ENCODE peak calls at places on chromosome 13, in eight cellular contexts. P is mesothelial cell of epicardium, D is hepatocyte, Z is BJ, J is left lung, U is OCI-LY7, M is neural crest cell, T is heart left ventricle. L is an unnamed sample.

GRCh38 chr13:73876323-73876722 is 257.9 kb downstream of the KLF12 start:
- DNase-seq in P (no peak), D (no peak), Z (no peak), J (no peak), U (no peak), M (no peak), T (no peak), L (no peak)

GRCh38 chr13:40494513-40494912 is 171.9 kb downstream of the FOXO1 start:
- DNase-seq in P (no peak), D (no peak), Z (no peak), J (no peak), U (peak), M (no peak), T (no peak), L (no peak)

GRCh38 chr13:42876810-42877550 is 95.6 kb downstream of the FAM216B start:
- DNase-seq in P (no peak), D (no peak), Z (no peak), J (no peak), U (no peak), M (no peak), T (no peak), L (no peak)

GRCh38 chr13:106096661-106097092 is 438.8 kb downstream of the EFNB2 start:
- DNase-seq in P (no peak), D (peak), Z (no peak), J (no peak), U (no peak), M (no peak), T (no peak), L (no peak)

GRCh38 chr13:19838726-19839342 is 24.6 kb downstream of the ZMYM5 start:
- DNase-seq in P (no peak), D (no peak), Z (peak), J (no peak), U (no peak), M (no peak), T (no peak), L (no peak)

GRCh38 chr13:74070065-74070464 is 64.1 kb downstream of the KLF12 start:
- DNase-seq in P (no peak), D (no peak), Z (no peak), J (no peak), U (peak), M (no peak), T (no peak), L (peak)

GRCh38 chr13:41456768-41457588 is at the start of gene RGCC:
- DNase-seq in P (peak), D (peak), Z (no peak), J (peak), U (peak), M (peak), T (peak), L (peak)

GRCh38 chr13:73138967-73139491 is 80.2 kb downstream of the KLF5 start:
- DNase-seq in P (no peak), D (peak), Z (no peak), J (no peak), U (no peak), M (no peak), T (no peak), L (no peak)

GRCh38 chr13:111521691-111522229 is 201.3 kb downstream of the TEX29 start:
- DNase-seq in P (no peak), D (no peak), Z (no peak), J (peak), U (no peak), M (no peak), T (no peak), L (no peak)

GRCh38 chr13:101454767-101455166 is 2.3 kb downstream of the ITGBL1 start:
- DNase-seq in P (no peak), D (no peak), Z (no peak), J (no peak), U (no peak), M (no peak), T (no peak), L (no peak)

GRCh38 chr13:32041429-32041828 is 9.9 kb downstream of the FRY start:
- DNase-seq in P (no peak), D (no peak), Z (no peak), J (no peak), U (no peak), M (no peak), T (no peak), L (no peak)

GRCh38 chr13:92143766-92144165 is 745.3 kb downstream of the GPC5 start:
- DNase-seq in P (no peak), D (no peak), Z (no peak), J (no peak), U (no peak), M (no peak), T (no peak), L (no peak)

GRCh38 chr13:94056362-94056990 is 423.0 kb downstream of the DCT start:
- DNase-seq in P (no peak), D (no peak), Z (no peak), J (no peak), U (no peak), M (no peak), T (no peak), L (no peak)

GRCh38 chr13:60326273-60326672 is 70.7 kb upstream of the TDRD3 start:
- DNase-seq in P (no peak), D (no peak), Z (no peak), J (no peak), U (no peak), M (no peak), T (no peak), L (no peak)

GRCh38 chr13:44273991-44274810 is 99.4 kb upstream of the SERP2 start:
- DNase-seq in P (no peak), D (peak), Z (no peak), J (no peak), U (peak), M (no peak), T (no peak), L (peak)

GRCh38 chr13:110137677-110138008 is 169.3 kb downstream of the COL4A1 start:
- DNase-seq in P (no peak), D (peak), Z (no peak), J (no peak), U (peak), M (no peak), T (peak), L (peak)
- TF ChIP-seq CTCF in P (no peak), D (peak), Z (peak), J (no peak), U (peak), M (peak), T (no peak), L (no peak)

DNA sequence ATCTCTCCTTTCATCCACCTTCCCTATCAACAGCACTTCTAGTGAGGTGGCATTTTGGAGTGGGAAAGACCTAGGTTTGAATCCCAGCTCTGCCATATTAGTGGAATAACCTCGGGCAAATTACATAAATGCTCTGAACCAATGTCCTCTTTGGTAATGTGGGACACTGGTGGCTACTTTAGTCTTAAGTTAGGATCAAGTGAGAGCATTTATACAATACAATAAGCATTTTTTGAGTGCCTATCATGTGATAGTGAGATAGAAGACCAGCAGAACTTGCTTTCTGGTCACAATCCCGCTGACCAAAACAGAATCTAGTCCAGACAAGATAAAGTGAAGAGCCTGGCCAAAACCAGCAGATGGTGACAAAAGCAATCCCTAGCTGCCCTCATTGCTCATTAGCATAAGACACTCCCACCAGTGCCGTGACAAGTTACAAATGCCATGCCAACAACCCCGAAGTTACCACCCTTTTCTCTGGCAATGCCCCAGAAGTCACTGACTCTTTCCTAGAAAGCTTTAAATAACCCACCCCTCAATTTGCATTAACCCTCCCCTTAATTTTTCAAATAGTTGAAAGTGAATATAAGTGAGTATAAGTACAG is 28.8 kb upstream of the KPNA3 start:
- DNase-seq in P (no peak), D (no peak), Z (no peak), J (no peak), U (no peak), M (no peak), T (no peak), L (no peak)
- TF ChIP-seq CTCF in P (no peak), D (no peak), Z (no peak), J (no peak), U (peak), M (no peak), T (no peak), L (no peak)

GRCh38 chr13:84980571-84980970 is 818.6 kb downstream of the SLITRK6 start:
- DNase-seq in P (no peak), D (no peak), Z (no peak), J (no peak), U (peak), M (no peak), T (no peak), L (no peak)
- TF ChIP-seq CTCF in P (no peak), D (no peak), Z (no peak), J (no peak), U (no peak), M (no peak), T (no peak), L (no peak)

DNA sequence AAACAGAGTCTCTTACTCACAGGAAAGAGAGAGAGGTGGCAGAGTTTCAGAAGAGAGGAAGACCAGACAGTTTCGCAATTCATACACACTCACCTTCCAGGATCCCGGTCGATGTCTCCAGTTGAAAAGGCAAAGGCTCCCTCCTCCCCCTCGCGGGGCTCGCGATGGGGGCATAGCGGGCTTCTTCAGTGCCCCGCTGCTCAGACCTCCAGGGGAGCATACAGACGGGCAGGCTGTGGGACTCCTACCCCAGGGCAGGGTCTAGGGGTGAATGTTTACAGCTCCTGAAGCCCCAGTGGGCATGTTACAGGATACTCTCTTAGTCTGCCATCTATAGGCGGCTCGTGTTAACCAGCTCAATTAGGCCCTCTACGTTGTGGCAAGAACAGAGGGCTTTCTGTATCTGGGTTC is 139.2 kb downstream of the SLITRK5 start:
- DNase-seq in P (no peak), D (peak), Z (no peak), J (no peak), U (peak), M (no peak), T (no peak), L (no peak)
- TF ChIP-seq CTCF in P (no peak), D (peak), Z (no peak), J (no peak), U (peak), M (peak), T (no peak), L (no peak)

DNA sequence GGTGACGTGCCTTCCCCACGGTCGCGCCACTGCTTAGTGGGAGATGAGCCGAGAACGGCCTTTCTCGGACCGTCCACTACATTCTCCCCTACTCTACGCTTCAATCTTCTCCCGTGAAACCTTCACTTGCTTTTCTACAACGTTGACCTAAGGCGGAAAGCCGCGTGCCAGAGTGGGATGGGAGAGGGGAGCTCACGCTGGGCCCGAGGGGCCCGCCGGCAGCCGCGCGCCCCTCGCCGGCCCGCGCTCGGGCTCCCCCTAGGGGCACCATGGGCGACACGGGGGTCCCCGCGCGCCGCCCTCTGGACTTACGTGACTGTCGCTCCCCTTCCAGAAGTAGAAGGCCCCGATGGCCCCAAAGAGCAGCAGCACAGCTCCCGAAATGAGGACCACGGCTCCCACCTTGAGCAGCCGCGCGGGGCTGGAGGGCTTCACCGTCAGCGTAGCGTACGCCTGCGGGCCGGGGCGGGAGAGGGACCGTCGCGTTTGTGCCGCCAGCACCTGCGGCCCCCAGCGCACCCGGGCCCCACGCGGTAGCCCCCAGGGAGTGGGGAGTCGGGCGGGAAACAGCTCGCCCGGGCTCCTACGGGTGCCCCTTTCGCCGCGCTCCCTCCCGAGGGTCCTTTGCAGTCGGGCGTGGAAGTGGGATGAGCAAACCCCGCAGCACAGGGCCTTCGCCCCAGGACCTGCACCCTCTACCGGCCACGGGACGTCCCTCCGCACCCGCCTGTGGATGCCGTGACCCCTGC is 727 bp downstream of the CNMD start:
- DNase-seq in P (peak), D (peak), Z (no peak), J (peak), U (no peak), M (peak), T (no peak), L (peak)
- TF ChIP-seq CTCF in P (peak), D (peak), Z (peak), J (peak), U (no peak), M (peak), T (peak), L (peak)

DNA sequence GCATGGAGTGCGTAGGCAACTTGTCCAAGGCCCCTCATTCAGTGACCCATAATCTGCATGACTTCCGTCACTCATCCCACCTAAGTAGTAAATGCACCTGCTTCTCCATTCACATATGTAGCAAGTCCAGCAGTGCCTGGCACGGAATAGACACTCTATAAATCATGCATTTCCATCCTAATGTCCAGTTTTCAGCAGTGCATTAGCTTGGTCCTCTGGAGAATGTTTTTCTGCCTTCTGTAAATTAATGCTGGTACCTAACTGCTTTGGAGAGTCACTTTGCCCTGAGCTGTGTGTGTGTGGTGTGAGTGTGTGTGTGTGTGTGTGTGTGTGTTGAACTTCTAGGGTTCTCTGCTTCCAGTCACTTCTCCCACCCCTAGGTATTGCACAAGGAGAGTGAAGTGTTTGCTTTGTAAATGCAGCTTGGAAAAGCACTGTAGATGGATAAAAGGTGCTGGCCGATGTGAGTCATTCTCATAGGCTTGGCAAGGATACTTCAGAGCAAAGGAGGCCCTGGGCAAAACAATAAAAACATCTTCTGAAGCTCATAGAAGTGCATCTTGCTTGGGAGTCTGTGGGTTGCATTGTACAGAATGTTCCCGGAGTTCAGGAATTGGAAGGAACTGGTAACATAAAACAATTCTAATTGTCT is 181.8 kb downstream of the KATNAL1 start:
- DNase-seq in P (no peak), D (peak), Z (peak), J (no peak), U (no peak), M (no peak), T (no peak), L (no peak)
- TF ChIP-seq CTCF in P (no peak), D (no peak), Z (no peak), J (no peak), U (no peak), M (no peak), T (no peak), L (no peak)

GRCh38 chr13:23871616-23872220 is 17.5 kb downstream of the MIPEP start:
- DNase-seq in P (no peak), D (no peak), Z (no peak), J (no peak), U (peak), M (no peak), T (no peak), L (no peak)

GRCh38 chr13:23870356-23871146 is 18.6 kb downstream of the MIPEP start:
- DNase-seq in P (no peak), D (no peak), Z (no peak), J (no peak), U (peak), M (no peak), T (no peak), L (no peak)

GRCh38 chr13:23881408-23881785 is 7.8 kb downstream of the MIPEP start:
- DNase-seq in P (no peak), D (no peak), Z (no peak), J (no peak), U (no peak), M (no peak), T (no peak), L (no peak)

DNA sequence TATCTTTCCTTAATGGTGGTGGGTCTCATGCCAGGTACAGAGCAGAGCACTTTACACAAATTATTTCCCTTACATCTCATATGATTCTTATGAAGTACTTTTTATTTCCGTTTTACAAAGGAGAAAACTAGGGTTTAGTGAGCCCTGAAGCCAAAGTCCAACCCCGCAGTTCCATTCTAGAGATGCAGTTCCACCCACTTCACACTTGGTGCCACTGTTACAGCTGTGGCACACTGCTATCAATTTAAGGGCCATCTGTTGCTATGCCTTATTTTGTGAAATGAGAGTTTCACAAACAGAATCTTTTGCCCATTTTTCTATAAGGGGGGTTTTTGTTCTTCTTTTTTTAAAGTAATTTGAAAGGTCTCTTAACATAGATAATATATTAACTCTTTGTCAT is 12.9 kb downstream of the MIPEP start:
- DNase-seq in P (no peak), D (peak), Z (no peak), J (no peak), U (peak), M (no peak), T (no peak), L (no peak)
- TF ChIP-seq CTCF in P (no peak), D (peak), Z (peak), J (no peak), U (peak), M (peak), T (no peak), L (peak)

GRCh38 chr13:81171065-81171647 is 830.2 kb upstream of the SPRY2 start:
- DNase-seq in P (no peak), D (peak), Z (no peak), J (no peak), U (peak), M (no peak), T (no peak), L (no peak)
- TF ChIP-seq CTCF in P (peak), D (peak), Z (peak), J (peak), U (peak), M (peak), T (peak), L (peak)